ENCODE peak calls at places on chromosomes 1 and 21, in four cellular contexts. O is right cardiac atrium, X is left ventricle myocardium inferior, F is astrocyte. J is an unnamed sample.

GRCh38 chr1:156768610-156769295 is 1.4 kb downstream of the PRCC start:
- DNase-seq in O (no peak), X (no peak), F (no peak), J (no peak)

GRCh38 chr1:167871331-167871730 is 42.6 kb downstream of the ADCY10 start:
- DNase-seq in O (no peak), X (no peak), F (peak; percentile 12), J (no peak)

GRCh38 chr1:226816585-226816984 is 53.8 kb upstream of the PSEN2 start:
- DNase-seq in O (no peak), X (no peak), F (peak; percentile 95), J (no peak)

GRCh38 chr1:227318003-227318851 is at the start of gene CDC42BPA:
- DNase-seq in O (peak; percentile 90), X (peak; percentile 89), F (peak; percentile 80), J (peak; percentile 92)

GRCh38 chr1:12144236-12144635 is 22.6 kb upstream of the TNFRSF1B start:
- DNase-seq in O (no peak), X (no peak), F (no peak), J (no peak)

GRCh38 chr1:55420866-55421265 is 205.7 kb upstream of the USP24 start:
- DNase-seq in O (no peak), X (no peak), F (peak; percentile 31), J (no peak)

GRCh38 chr21:30256100-30256499 is 26.6 kb downstream of the KRTAP24-1 start:
- DNase-seq in O (no peak), X (no peak), F (no peak), J (no peak)

GRCh38 chr1:169890761-169891538 is 2.7 kb downstream of the SCYL3 start:
- DNase-seq in O (no peak), X (no peak), F (no peak), J (no peak)

GRCh38 chr1:24898909-24899439 is 31.1 kb downstream of the RUNX3 start:
- DNase-seq in O (no peak), X (no peak), F (no peak), J (peak; percentile 9)

GRCh38 chr1:29258974-29259801 is 22.9 kb downstream of the PTPRU start:
- DNase-seq in O (no peak), X (no peak), F (no peak), J (peak; percentile 51)

GRCh38 chr1:152683846-152684245 is 2.1 kb upstream of the LCE2B start:
- DNase-seq in O (no peak), X (no peak), F (no peak), J (no peak)

GRCh38 chr1:93671090-93671743 is 10.4 kb downstream of the BCAR3 start:
- DNase-seq in O (no peak), X (no peak), F (no peak), J (no peak)

GRCh38 chr1:4175566-4176405 is 275.7 kb upstream of the C1orf174 start:
- DNase-seq in O (no peak), X (no peak), F (no peak), J (no peak)

GRCh38 chr1:73662526-73662925 is 535.5 kb downstream of the LRRIQ3 start:
- DNase-seq in O (no peak), X (no peak), F (no peak), J (no peak)

GRCh38 chr1:115136706-115137105 is 47.4 kb upstream of the TSPAN2 start:
- DNase-seq in O (no peak), X (no peak), F (no peak), J (no peak)

GRCh38 chr21:39874759-39875158 is 7.5 kb downstream of the PCP4 start:
- DNase-seq in O (no peak), X (no peak), F (no peak), J (no peak)

GRCh38 chr1:179966551-179966950 is 11.9 kb downstream of the CEP350 start:
- DNase-seq in O (no peak), X (no peak), F (no peak), J (no peak)

GRCh38 chr1:38138498-38139233 is 92.1 kb upstream of the POU3F1 start:
- DNase-seq in O (peak; percentile 71), X (peak; percentile 84), F (peak; percentile 97), J (peak; percentile 70)

GRCh38 chr1:39082140-39082799 is 56.1 kb downstream of the NDUFS5 start:
- DNase-seq in O (no peak), X (no peak), F (no peak), J (no peak)

GRCh38 chr1:24795236-24795635 is 50.0 kb downstream of the CLIC4 start:
- DNase-seq in O (no peak), X (no peak), F (no peak), J (no peak)

GRCh38 chr1:66927528-66927927 is 2.7 kb downstream of the MIER1 start:
- DNase-seq in O (no peak), X (no peak), F (no peak), J (no peak)

GRCh38 chr1:212238552-212238951 is 46.7 kb upstream of the PPP2R5A start:
- DNase-seq in O (peak; percentile 18), X (no peak), F (no peak), J (peak; percentile 32)

DNA sequence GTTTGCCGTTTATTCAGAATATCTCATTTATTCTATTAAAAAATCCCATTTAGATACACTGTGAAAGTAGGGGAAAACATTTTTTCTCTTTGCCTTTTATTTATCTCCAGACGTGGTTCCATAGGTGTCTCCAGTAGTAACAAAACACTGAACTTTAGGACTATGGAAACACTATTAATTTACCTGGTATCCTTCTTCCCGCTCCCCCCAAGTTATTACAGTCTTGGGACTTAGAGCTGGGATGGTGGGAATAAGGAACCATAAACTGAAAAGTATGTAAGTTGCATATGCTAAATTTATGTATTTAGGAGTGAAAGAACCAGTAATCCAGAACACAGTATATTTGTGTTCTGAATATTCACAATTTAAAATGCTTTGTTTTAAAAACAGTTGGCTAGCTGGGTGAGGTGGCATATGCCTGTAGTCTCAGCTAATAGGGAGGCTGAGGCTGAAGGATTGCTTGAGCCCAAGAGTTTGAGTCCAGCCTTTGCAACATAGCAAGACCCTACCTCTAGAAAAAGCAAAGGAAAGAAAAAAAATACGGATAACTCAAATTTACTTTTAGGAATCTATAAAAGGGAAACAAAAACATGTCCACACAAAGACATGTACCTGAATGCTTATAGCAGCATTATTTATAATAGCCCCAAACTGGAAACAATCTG is 3.1 kb downstream of the DNAJB4 start:
- DNase-seq in O (no peak), X (no peak), F (no peak), J (no peak)
- H3K4me3 ChIP-seq in O (peak overlapping the region; percentile 100), X (peak overlapping the region; percentile 77), F (peak overlapping the region; percentile 87), J (peak overlapping the region; percentile 53)

GRCh38 chr1:23594149-23594917 is 35.0 kb upstream of the ID3 start:
- DNase-seq in O (no peak), X (no peak), F (no peak), J (no peak)

GRCh38 chr1:23591460-23592208 is 32.3 kb upstream of the ID3 start:
- DNase-seq in O (no peak), X (no peak), F (no peak), J (peak; percentile 46)

GRCh38 chr1:23593042-23593521 is 33.8 kb upstream of the ID3 start:
- DNase-seq in O (no peak), X (no peak), F (no peak), J (no peak)

GRCh38 chr1:23593556-23594148 is 34.4 kb upstream of the ID3 start:
- DNase-seq in O (no peak), X (no peak), F (peak; percentile 49), J (no peak)

DNA sequence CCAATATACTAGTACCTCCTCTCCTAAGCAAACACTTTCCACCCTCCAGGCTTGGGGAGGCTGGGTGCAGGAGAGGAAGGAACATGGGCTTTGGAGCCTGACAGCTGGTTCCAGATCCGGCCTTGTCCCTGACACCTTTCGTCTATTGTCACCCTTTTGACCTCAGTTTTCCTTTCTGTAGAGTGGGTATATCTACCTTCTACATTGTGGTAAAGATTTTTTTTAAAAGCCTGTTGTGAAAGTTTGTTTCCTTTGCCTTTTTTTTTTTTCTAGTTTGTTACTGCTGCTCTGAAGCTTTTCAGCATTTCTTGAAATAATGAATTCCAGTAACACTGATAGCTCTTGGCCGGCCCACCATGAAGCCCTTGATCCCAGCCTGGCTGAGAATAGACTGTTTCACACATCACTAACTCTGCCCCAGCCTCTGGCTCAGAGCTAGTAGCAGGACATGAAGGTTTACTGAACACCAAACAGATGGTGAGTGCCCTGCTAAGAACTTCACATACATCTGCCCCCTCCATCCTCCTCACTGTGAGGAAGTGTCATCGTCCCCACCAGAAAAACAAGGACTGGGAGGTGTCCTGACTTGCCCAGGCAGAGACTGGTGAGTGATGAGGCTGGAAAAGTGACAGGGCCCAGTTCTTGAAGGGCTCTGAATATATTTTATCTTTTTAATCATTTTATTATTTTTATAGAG is 33.1 kb upstream of the ID3 start:
- DNase-seq in O (no peak), X (no peak), F (no peak), J (peak; percentile 22)
- H3K4me1 ChIP-seq in O (peaks cover 7% of the 10 kb centered on the region), X (peaks cover 16% of the 10 kb centered on the region), F (peaks cover 9% of the 10 kb centered on the region), J (no peaks in the 10 kb centered on the region)

GRCh38 chr1:85115933-85116332 is 67.6 kb upstream of the MCOLN3 start:
- DNase-seq in O (no peak), X (no peak), F (no peak), J (no peak)
- H3K4me3 ChIP-seq in O (no peak overlapping the region), X (no peak overlapping the region), F (no peak overlapping the region), J (no peak overlapping the region)

GRCh38 chr21:42236014-42236413 is 17.1 kb downstream of the ABCG1 start:
- DNase-seq in O (no peak), X (peak; percentile 58), F (no peak), J (peak; percentile 82)
- H3K4me1 ChIP-seq in O (peaks cover 27% of the 10 kb centered on the region), X (peaks cover 83% of the 10 kb centered on the region), F (peaks cover 12% of the 10 kb centered on the region), J (peaks cover 61% of the 10 kb centered on the region)

GRCh38 chr1:225587310-225587709 is 65.6 kb downstream of the ENAH start:
- DNase-seq in O (no peak), X (no peak), F (no peak), J (no peak)
- H3K4me3 ChIP-seq in O (no peak overlapping the region), X (no peak overlapping the region), F (no peak overlapping the region), J (no peak overlapping the region)